ENCODE peak calls at places on chromosomes 6 and 20, in four cellular contexts. One of them, this sample, is unnamed.

GRCh38 chr6:35519313-35520015 is 6.8 kb upstream of the TULP1 start:
- DNase-seq in HEK293T: no peak
- DNase-seq in K562: no peak
- DNase-seq in HepG2: no peak
- DNase-seq in this sample: no peak

GRCh38 chr6:37603284-37603683 is 94.4 kb downstream of the MDGA1 start:
- DNase-seq in HepG2: no peak
- DNase-seq in HEK293T: no peak
- DNase-seq in K562: no peak
- DNase-seq in this sample: no peak

GRCh38 chr6:31128093-31128676 is 7.9 kb upstream of the CDSN start:
- DNase-seq in HEK293T: peak
- DNase-seq in HepG2: peak
- DNase-seq in K562: peak
- DNase-seq in this sample: peak

GRCh38 chr6:17907467-17908229 is 79.8 kb downstream of the KIF13A start:
- DNase-seq in HepG2: peak
- DNase-seq in HEK293T: no peak
- DNase-seq in K562: peak
- DNase-seq in this sample: no peak

GRCh38 chr6:45112711-45113110 is 215.4 kb upstream of the RUNX2 start:
- DNase-seq in HepG2: no peak
- DNase-seq in HEK293T: no peak
- DNase-seq in K562: no peak
- DNase-seq in this sample: no peak

GRCh38 chr20:45823949-45824835 is 2.9 kb downstream of the TNNC2 start:
- DNase-seq in K562: no peak
- DNase-seq in HEK293T: no peak
- DNase-seq in HepG2: peak
- DNase-seq in this sample: no peak

GRCh38 chr6:133062702-133063319 is 178.3 kb upstream of the EYA4 start:
- DNase-seq in HepG2: no peak
- DNase-seq in HEK293T: no peak
- DNase-seq in K562: no peak
- DNase-seq in this sample: no peak

GRCh38 chr6:3001773-3002293 is 2.1 kb downstream of the NQO2 start:
- DNase-seq in HepG2: peak
- DNase-seq in HEK293T: peak
- DNase-seq in K562: peak
- DNase-seq in this sample: no peak

DNA sequence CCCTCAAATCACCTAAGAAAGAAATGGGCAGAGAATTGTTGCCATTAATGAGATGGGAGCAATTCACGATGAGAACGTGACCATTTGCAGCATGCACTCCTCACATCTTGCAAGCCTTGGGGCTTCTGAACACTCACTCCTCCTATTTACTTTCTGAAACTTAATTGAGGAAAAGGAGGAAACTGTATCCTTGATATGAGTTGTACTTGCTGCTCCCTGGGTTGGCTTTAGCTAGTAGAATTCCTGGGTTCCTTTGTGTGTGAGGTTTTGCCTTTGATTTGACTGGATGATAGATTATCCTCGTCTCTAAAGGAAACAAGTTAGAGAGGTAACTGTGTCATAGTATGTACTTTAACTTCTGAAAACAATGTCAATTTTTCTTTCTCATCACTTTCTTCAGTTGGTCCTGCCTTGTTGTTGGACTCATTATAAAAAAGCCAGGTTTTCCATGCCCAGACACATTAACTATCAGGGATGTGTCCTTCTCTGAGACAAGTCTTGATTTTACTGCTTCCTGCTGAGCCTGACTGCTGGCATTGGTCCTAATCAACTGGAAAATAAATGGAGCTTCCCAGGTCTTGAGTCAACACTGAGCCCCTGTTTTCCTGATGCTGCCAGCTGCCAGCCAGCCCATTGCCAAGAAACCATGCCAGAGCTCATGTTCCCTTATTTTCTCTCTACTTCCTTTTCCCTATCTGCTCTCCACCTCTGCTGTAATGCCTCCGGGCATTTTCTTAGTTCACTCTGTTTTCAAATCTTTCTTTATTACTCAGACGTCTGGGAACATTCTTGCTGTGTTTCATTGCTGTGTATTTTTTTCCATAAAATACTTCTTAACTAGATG is 6.0 kb upstream of the MRAP2 start:
- DNase-seq in HepG2: no peak
- DNase-seq in K562: no peak
- DNase-seq in HEK293T: no peak
- DNase-seq in this sample: no peak
- TF ChIP-seq TARDBP in HepG2: no peak
- TF ChIP-seq TARDBP in K562: no peak
- TF ChIP-seq TARDBP in HEK293T: no peak
- TF ChIP-seq TARDBP in this sample: no peak

DNA sequence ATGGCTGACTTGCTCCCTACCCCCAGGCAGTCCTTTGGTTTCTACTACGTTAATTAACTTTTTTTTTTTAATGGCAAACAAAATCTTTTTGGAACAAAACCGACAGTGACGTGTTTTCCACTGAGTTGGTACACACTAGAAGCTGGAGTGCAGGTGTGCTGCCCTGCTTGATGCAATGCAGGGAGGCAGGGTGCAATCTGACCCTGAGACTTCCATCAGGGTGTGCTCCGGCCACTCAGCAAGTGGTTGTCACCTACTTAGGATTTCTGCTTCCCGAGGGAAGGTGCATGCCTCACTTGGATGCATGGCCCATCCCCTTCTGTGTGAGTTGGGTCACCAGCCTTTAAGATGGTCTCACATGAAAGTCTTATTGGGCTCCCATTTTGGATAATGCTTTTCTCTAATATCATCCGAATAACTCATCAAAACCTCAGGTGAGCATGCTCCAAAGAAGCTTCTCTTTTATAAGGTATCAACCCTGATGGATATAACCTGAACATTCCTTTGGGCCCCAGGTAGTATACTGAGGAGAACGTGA is 14.0 kb downstream of the RREB1 start:
- DNase-seq in K562: no peak
- DNase-seq in HepG2: no peak
- DNase-seq in HEK293T: no peak
- DNase-seq in this sample: no peak
- TF ChIP-seq TARDBP in K562: no peak
- TF ChIP-seq TARDBP in HepG2: no peak
- TF ChIP-seq TARDBP in HEK293T: no peak
- TF ChIP-seq TARDBP in this sample: no peak

GRCh38 chr6:161226005-161226964 is 47.6 kb downstream of the AGPAT4 start:
- DNase-seq in K562: peak
- DNase-seq in HEK293T: no peak
- DNase-seq in HepG2: no peak
- DNase-seq in this sample: no peak

GRCh38 chr6:161227004-161227950 is 46.6 kb downstream of the AGPAT4 start:
- DNase-seq in K562: peak
- DNase-seq in HEK293T: no peak
- DNase-seq in HepG2: no peak
- DNase-seq in this sample: no peak

GRCh38 chr6:161228096-161228495 is 45.8 kb downstream of the AGPAT4 start:
- DNase-seq in HEK293T: no peak
- DNase-seq in HepG2: no peak
- DNase-seq in K562: no peak
- DNase-seq in this sample: no peak

GRCh38 chr6:161230339-161230738 is 43.5 kb downstream of the AGPAT4 start:
- DNase-seq in HepG2: no peak
- DNase-seq in K562: no peak
- DNase-seq in HEK293T: no peak
- DNase-seq in this sample: no peak

DNA sequence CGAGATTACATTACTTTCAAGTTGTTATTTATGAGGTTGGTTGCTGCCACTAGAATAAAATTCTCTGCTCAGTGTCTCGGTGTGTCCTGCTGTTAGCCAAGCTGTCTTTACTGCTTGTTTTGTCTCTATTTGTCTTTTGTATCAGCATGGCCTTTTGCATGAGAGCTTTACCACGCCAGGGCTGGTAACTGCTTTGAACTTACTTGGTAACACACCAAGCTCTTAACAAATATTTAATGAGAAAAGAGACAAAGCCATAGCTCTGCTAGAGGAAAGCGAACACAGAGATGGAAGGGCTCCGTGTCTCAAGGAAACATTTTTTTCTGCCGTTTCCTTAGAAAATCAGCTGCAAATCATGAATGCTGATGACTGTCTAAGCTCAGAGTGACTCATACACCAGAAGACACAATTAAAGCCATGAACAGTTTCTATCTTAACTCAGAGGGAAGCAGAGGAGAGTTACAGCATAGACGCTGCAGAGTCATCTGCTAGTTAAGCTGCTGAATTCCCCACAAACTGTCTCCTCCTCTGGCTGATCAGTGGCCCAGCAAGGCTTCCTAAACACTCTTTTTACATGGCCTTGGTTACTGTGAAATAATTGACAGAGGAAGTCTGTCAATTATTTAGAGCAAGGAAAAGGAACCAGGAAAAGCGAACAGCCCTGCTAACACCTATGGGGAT is 44.8 kb downstream of the AGPAT4 start:
- DNase-seq in K562: peak
- DNase-seq in HEK293T: no peak
- DNase-seq in HepG2: no peak
- DNase-seq in this sample: no peak
- TF ChIP-seq TARDBP in K562: no peak
- TF ChIP-seq TARDBP in HEK293T: no peak
- TF ChIP-seq TARDBP in HepG2: no peak
- TF ChIP-seq TARDBP in this sample: no peak

GRCh38 chr20:23937303-23938117 is 51.1 kb downstream of the GGTLC1 start:
- DNase-seq in HEK293T: peak
- DNase-seq in HepG2: peak
- DNase-seq in K562: peak
- DNase-seq in this sample: peak
- TF ChIP-seq TARDBP in HEK293T: no peak
- TF ChIP-seq TARDBP in HepG2: no peak
- TF ChIP-seq TARDBP in K562: no peak
- TF ChIP-seq TARDBP in this sample: no peak

GRCh38 chr6:146697921-146698320 is 99.1 kb downstream of the ADGB start:
- DNase-seq in HEK293T: no peak
- DNase-seq in K562: no peak
- DNase-seq in HepG2: no peak
- DNase-seq in this sample: no peak

GRCh38 chr6:146701632-146702031 is 102.9 kb downstream of the ADGB start:
- DNase-seq in K562: no peak
- DNase-seq in HepG2: no peak
- DNase-seq in HEK293T: no peak
- DNase-seq in this sample: no peak

DNA sequence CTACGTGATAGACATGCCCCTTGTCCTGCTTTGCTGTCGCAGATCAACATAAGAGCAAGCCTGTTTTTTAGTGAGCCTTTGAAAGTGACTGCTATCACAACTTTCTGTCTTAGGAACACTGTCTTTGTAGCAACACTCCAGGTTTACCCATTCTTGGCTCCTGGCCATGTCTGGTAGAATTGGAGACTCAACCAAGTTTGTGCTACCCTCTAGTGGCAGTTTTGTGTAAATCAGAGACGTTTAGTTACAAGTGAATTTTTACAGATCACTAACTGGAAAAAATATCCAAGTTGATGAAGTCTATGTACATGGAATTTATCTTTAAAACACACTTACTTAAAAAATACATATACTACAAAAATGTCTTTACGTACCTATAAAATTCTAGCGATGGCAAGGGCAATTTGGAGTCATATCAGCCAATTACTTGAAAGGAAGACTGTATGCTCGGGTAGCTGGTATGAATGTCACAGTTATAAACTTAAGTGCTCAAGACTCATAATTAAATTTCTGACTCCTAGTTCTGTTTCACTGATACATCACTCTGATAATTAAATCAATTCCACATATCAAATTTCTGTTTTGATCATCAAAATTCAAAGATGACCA is 101.4 kb downstream of the ADGB start:
- DNase-seq in K562: peak
- DNase-seq in HEK293T: peak
- DNase-seq in HepG2: peak
- DNase-seq in this sample: peak
- TF ChIP-seq TARDBP in K562: no peak
- TF ChIP-seq TARDBP in HEK293T: no peak
- TF ChIP-seq TARDBP in HepG2: no peak
- TF ChIP-seq TARDBP in this sample: no peak

This sample was measured in GM12878.